ENCODE peak calls at places on chromosomes 1 and 21, in nine cellular contexts. M, Q, Y, U, C, N, J, W and H are unnamed samples. For H3K4me1, the result is how much of the 10 kb centered on the place peaks cover.

GRCh38 chr1:24003331-24003972 is 23.3 kb upstream of the SRSF10 start:
- DNase-seq in J (peak), N (no peak), U (no peak), M (no peak), Y (no peak), W (no peak), Q (no peak), C (no peak), H (no peak)

GRCh38 chr1:113714606-113715269 is 44.5 kb downstream of the PHTF1 start:
- DNase-seq in Y (no peak), M (no peak), N (no peak), C (no peak), W (no peak), U (peak), J (peak), Q (no peak), H (no peak)

GRCh38 chr1:72283204-72284083 is 1.1 kb upstream of the NEGR1 start:
- DNase-seq in Q (peak), N (peak), W (peak), M (peak), U (peak), Y (no peak), J (peak), C (peak), H (peak)

GRCh38 chr1:154839691-154840090 is 30.4 kb downstream of the KCNN3 start:
- DNase-seq in M (no peak), C (no peak), Y (no peak), N (no peak), U (no peak), W (no peak), Q (no peak), J (peak), H (peak)

GRCh38 chr1:9400425-9401079 is 107.9 kb downstream of the SPSB1 start:
- DNase-seq in J (no peak), Y (no peak), U (no peak), W (no peak), C (no peak), M (peak), Q (no peak), N (no peak), H (no peak)

GRCh38 chr1:21289700-21290545 is at the start of gene ECE1:
- DNase-seq in W (peak), J (peak), Q (no peak), M (peak), N (no peak), U (peak), C (peak), Y (peak), H (no peak)

GRCh38 chr1:208303743-208304142 is 59.6 kb upstream of the PLXNA2 start:
- DNase-seq in W (no peak), M (no peak), J (peak), Q (no peak), U (no peak), Y (no peak), C (no peak), N (no peak), H (no peak)

GRCh38 chr1:109371271-109371739 is 26.4 kb downstream of the SORT1 start:
- DNase-seq in U (no peak), W (no peak), Q (no peak), Y (no peak), J (no peak), M (no peak), C (no peak), N (no peak), H (no peak)

GRCh38 chr21:26144026-26144425 is 26.5 kb downstream of the APP start:
- DNase-seq in C (no peak), U (no peak), Q (no peak), Y (no peak), M (no peak), J (no peak), W (no peak), N (no peak), H (no peak)

GRCh38 chr21:26851109-26851944 is 6.1 kb upstream of the ADAMTS1 start:
- DNase-seq in Q (no peak), M (no peak), N (no peak), U (no peak), C (no peak), Y (no peak), J (no peak), W (no peak), H (no peak)

GRCh38 chr1:60970081-60970509 is 112.3 kb upstream of the NFIA start:
- DNase-seq in Y (no peak), Q (no peak), U (no peak), J (peak), C (no peak), N (no peak), W (no peak), M (no peak), H (no peak)

GRCh38 chr1:41513388-41513745 is 28.9 kb upstream of the EDN2 start:
- DNase-seq in W (no peak), U (no peak), Q (no peak), Y (no peak), M (no peak), C (no peak), N (no peak), J (peak), H (peak)

GRCh38 chr21:43922949-43923348 is 57.9 kb downstream of the AGPAT3 start:
- DNase-seq in Q (no peak), U (no peak), N (no peak), W (no peak), J (no peak), C (no peak), Y (no peak), M (no peak), H (peak)

GRCh38 chr1:10785855-10786638 is 10.4 kb downstream of the CASZ1 start:
- DNase-seq in J (no peak), U (no peak), N (no peak), W (no peak), Y (no peak), C (no peak), M (no peak), Q (no peak), H (no peak)

GRCh38 chr1:53344921-53345838 is 17.3 kb upstream of the LRP8 start:
- DNase-seq in M (no peak), Q (no peak), Y (no peak), N (no peak), U (peak), W (peak), C (no peak), J (no peak), H (no peak)

GRCh38 chr1:112605633-112606327 is 13.2 kb downstream of the ST7L start:
- DNase-seq in Y (no peak), M (no peak), U (no peak), Q (no peak), C (no peak), N (no peak), J (no peak), W (no peak), H (no peak)

GRCh38 chr1:36645911-36646310 is 163.2 kb upstream of the CSF3R start:
- DNase-seq in C (no peak), N (no peak), U (no peak), M (no peak), W (no peak), Q (no peak), J (no peak), Y (no peak), H (no peak)

GRCh38 chr21:31714741-31715365 is 17.1 kb downstream of the SCAF4 start:
- DNase-seq in Y (no peak), C (no peak), W (no peak), M (no peak), N (no peak), Q (no peak), J (no peak), U (no peak), H (no peak)

GRCh38 chr1:245822997-245823396 is 668.2 kb downstream of the KIF26B start:
- DNase-seq in N (no peak), W (no peak), C (no peak), U (no peak), Y (no peak), J (no peak), Q (no peak), M (no peak), H (no peak)

GRCh38 chr21:36145259-36145658 is 10.4 kb downstream of the CBR3 start:
- DNase-seq in J (no peak), C (no peak), U (no peak), M (no peak), W (no peak), Q (no peak), N (no peak), Y (no peak), H (no peak)

GRCh38 chr1:147673401-147673800 is 3.1 kb upstream of the ACP6 start:
- DNase-seq in W (no peak), Y (no peak), C (no peak), U (no peak), Q (no peak), M (no peak), N (no peak), J (no peak), H (no peak)

GRCh38 chr1:30313176-30313575 is 410.2 kb downstream of the MATN1 start:
- DNase-seq in U (no peak), M (no peak), Q (no peak), W (no peak), J (no peak), N (no peak), C (no peak), Y (no peak), H (no peak)

GRCh38 chr1:39539252-39539790 is 37.3 kb downstream of the PABPC4 start:
- DNase-seq in C (peak), J (peak), W (peak), N (no peak), Y (no peak), U (peak), Q (peak), M (peak), H (peak)

GRCh38 chr1:3369437-3370076 is 84.9 kb upstream of the ARHGEF16 start:
- DNase-seq in Y (no peak), N (peak), C (peak), W (peak), U (no peak), M (no peak), Q (peak), J (no peak), H (no peak)
- H3K4me1 ChIP-seq in Y (under half), N (under half), C (under half), W (under half), U (under half), M (under half), Q (under half), J (under half), H (under half)

DNA sequence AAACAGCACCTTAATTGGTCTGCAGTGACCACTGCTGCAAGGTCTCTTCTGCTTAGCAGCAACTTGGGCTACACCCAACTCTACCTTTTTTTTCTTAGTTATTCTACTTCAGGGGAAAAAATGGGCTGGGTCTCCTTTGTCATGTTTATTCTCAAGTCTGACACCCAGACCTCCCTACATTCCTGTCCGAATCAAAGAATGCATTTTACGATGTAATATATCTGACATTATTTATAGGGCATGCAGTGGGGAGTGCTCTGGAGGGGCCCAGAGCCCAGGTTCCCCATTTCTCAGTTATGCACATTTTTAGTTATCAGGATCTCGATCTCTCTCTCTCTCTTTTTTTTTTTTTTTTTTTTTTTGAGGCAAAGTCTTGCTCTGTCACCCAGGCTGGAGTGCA is 50.5 kb downstream of the OPTC start:
- DNase-seq in Q (no peak), C (no peak), U (no peak), M (no peak), N (no peak), W (no peak), Y (no peak), J (no peak), H (no peak)
- H3K4me1 ChIP-seq in Q (under half), C (under half), U (under half), M (under half), N (under half), W (under half), Y (under half), J (under half), H (under half)

GRCh38 chr1:116664366-116664983 is 3.1 kb downstream of the IGSF3 start:
- DNase-seq in W (no peak), J (no peak), C (no peak), Q (no peak), Y (no peak), M (no peak), N (no peak), U (no peak), H (no peak)

GRCh38 chr1:116663821-116664220 is 3.7 kb downstream of the IGSF3 start:
- DNase-seq in Q (no peak), M (no peak), Y (no peak), N (no peak), J (no peak), W (no peak), U (no peak), C (no peak), H (no peak)

GRCh38 chr1:116666090-116666489 is 1.4 kb downstream of the IGSF3 start:
- DNase-seq in W (no peak), U (no peak), N (no peak), J (peak), M (no peak), Y (no peak), C (no peak), Q (no peak), H (peak)

GRCh38 chr1:116666747-116667576 is 571 bp downstream of the IGSF3 start:
- DNase-seq in Q (no peak), J (peak), N (no peak), C (no peak), W (no peak), U (no peak), Y (no peak), M (no peak), H (peak)

GRCh38 chr1:116665001-116665400 is 2.5 kb downstream of the IGSF3 start:
- DNase-seq in N (no peak), C (no peak), U (no peak), Y (no peak), W (no peak), J (no peak), Q (no peak), M (no peak), H (no peak)
- H3K4me1 ChIP-seq in N (under half), C (under half), U (under half), Y (under half), W (under half), J (under half), Q (under half), M (under half), H (under half)

GRCh38 chr1:204867203-204867602 is 3.5 kb upstream of the NFASC start:
- DNase-seq in C (no peak), U (no peak), M (no peak), J (no peak), Q (no peak), N (no peak), W (no peak), Y (no peak), H (no peak)

GRCh38 chr1:204867666-204868339 is 2.9 kb upstream of the NFASC start:
- DNase-seq in Q (no peak), U (no peak), M (peak), W (no peak), C (no peak), J (no peak), N (no peak), Y (no peak), H (no peak)

GRCh38 chr1:204868340-204868700 is 2.3 kb upstream of the NFASC start:
- DNase-seq in U (no peak), J (no peak), Q (no peak), W (no peak), C (peak), Y (no peak), N (no peak), M (no peak), H (no peak)

GRCh38 chr1:204870165-204870912 is at the start of gene NFASC:
- DNase-seq in J (no peak), U (no peak), C (no peak), M (no peak), Q (peak), Y (no peak), W (no peak), N (no peak), H (no peak)

DNA sequence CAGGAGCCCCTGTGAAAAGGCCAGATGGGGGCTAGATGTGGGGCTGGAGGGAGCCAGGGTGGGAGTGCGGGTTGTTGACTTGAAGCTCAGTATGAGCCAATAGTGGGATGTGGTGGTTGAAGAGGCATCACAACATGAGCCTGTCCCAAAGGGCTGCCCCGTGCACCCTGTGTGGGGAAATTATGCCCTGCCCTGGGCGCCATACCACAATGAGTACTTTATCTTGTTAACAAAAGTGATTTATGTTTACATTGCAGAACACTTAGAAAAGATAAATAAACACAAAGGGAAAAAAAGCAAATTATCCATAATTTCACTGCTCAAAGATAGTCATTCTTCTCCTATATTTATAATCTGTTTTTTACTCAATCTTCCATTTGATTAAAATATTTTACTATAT is 1.6 kb upstream of the NFASC start:
- DNase-seq in J (no peak), W (no peak), Q (no peak), U (no peak), C (no peak), M (no peak), Y (no peak), N (no peak), H (no peak)
- H3K4me1 ChIP-seq in J (under half), W (under half), Q (under half), U (under half), C (under half), M (under half), Y (under half), N (under half), H (under half)

GRCh38 chr1:226001852-226002666 is 2.9 kb upstream of the SDE2 start:
- DNase-seq in C (peak), N (peak), M (peak), J (no peak), U (peak), W (peak), Q (peak), Y (peak), H (peak)

GRCh38 chr1:226002667-226003501 is 3.7 kb upstream of the SDE2 start:
- DNase-seq in Q (no peak), Y (no peak), M (peak), W (peak), C (peak), J (peak), U (peak), N (peak), H (peak)

GRCh38 chr1:225999227-225999911 is at the start of gene SDE2:
- DNase-seq in C (peak), W (peak), U (peak), N (peak), Q (peak), Y (peak), J (peak), M (peak), H (peak)

GRCh38 chr1:225999912-226000337 is 782 bp upstream of the SDE2 start:
- DNase-seq in M (no peak), C (no peak), N (no peak), J (no peak), Q (no peak), U (no peak), W (no peak), Y (no peak), H (no peak)

GRCh38 chr1:226001088-226001487 is 1.9 kb upstream of the SDE2 start:
- DNase-seq in C (no peak), U (no peak), N (no peak), Q (no peak), M (no peak), J (no peak), Y (no peak), W (no peak), H (no peak)
- H3K4me1 ChIP-seq in C (under half), U (half or more), N (under half), Q (under half), M (under half), J (under half), Y (under half), W (under half), H (under half)

DNA sequence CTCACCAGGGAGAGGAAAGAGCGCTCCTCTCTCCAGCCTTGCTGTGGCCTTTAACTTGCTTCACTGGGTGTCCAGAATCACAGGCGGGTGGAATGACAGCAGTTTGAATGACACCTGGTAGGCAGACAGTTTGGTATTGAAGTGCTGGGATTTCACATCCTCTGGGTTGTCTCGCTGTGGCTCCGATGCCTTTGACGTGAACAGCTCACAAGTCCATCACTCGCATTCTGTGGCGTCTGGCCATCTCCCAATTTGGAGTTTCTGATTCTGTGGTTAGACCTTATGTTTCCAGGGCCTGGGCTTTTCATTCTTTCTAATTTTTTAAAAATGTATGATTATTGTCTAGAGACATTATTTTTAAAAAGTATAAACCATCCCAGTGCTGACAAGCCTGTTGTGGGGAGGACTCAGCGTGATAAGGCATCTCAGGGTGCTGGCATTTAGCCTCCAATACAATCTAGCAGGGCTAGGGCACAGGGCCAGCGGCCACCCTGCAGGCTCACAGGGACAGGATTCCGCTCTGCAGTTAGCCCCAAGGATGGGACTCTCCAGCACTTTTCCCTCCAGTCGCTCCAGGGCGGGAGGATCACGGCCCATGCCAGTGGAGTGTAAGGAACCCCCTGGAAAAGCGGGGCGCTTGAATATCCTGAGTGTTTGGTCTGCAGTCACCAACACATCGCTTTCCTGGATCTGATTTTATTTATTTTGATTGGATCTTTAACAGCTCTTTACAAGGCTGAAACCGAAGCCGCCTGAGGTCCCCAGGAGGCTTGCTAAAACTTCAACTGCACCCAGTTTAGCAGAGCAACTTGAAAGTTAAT is 178.3 kb downstream of the TRABD2B start:
- DNase-seq in M (no peak), N (no peak), C (no peak), Q (no peak), W (no peak), Y (no peak), U (no peak), J (no peak), H (no peak)
- H3K4me1 ChIP-seq in M (under half), N (under half), C (under half), Q (under half), W (under half), Y (under half), U (under half), J (under half), H (under half)

DNA sequence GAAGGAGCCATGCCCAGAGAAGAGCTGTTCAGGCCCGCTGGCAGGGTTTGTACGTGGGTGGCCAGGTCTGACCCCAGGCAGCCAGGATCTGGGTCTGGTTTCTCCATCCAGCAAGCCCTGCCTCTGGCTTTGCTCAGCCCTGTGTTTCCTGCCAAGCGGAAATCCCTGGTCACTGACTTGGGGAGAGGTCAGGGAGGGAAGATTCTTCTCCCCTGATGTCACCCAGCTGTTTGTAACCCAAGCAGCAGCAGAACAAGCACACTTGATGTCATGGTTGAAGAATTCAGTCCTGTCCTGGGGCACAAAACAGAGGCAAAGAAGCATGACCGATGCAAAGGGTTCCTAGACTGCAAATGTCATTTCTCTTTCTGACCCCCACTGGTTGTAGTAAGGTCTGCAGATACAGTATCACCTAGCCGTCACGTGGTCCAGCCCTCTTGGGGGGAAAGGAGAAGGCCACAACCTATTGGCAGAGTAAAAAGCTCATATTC is 121.0 kb downstream of the SYT2 start:
- DNase-seq in J (no peak), Q (peak), U (peak), M (peak), W (peak), C (peak), Y (no peak), N (peak), H (peak)
- H3K4me1 ChIP-seq in J (under half), Q (under half), U (under half), M (half or more), W (under half), C (half or more), Y (under half), N (under half), H (half or more)

GRCh38 chr1:54408701-54409066 is 2.5 kb upstream of the SSBP3 start:
- DNase-seq in Y (no peak), U (no peak), Q (no peak), N (no peak), J (no peak), M (no peak), C (no peak), W (no peak), H (no peak)
- H3K4me1 ChIP-seq in Y (under half), U (under half), Q (under half), N (under half), J (under half), M (under half), C (under half), W (under half), H (under half)